ENCODE peak calls at places on chromosomes 13 and 19, in four cellular contexts. L, U, Q and Z are unnamed samples.

GRCh38 chr13:113074401-113074800 is 31.2 kb upstream of the F7 start:
- DNase-seq in L (no peak), U (no peak), Q (no peak), Z (no peak)

GRCh38 chr13:100833427-100833826 is 158.8 kb upstream of the TMTC4 start:
- DNase-seq in L (no peak), U (no peak), Q (no peak), Z (no peak)

GRCh38 chr13:71754407-71754974 is 112.5 kb downstream of the DACH1 start:
- DNase-seq in L (no peak), U (no peak), Q (no peak), Z (no peak)

GRCh38 chr19:17385878-17386611 is 8.0 kb downstream of the CCDC194 start:
- DNase-seq in L (peak), U (peak), Q (no peak), Z (peak)

GRCh38 chr19:41228486-41228885 is 9.5 kb downstream of the AXL start:
- DNase-seq in L (no peak), U (no peak), Q (no peak), Z (no peak)

GRCh38 chr19:39645800-39646411 is 9.8 kb upstream of the LGALS16 start:
- DNase-seq in L (no peak), U (peak), Q (no peak), Z (peak)

GRCh38 chr19:32988724-32989123 is 16.7 kb downstream of the FAAP24 start:
- DNase-seq in L (no peak), U (no peak), Q (no peak), Z (no peak)

GRCh38 chr13:93345642-93346220 is 119.1 kb downstream of the GPC6 start:
- DNase-seq in L (no peak), U (no peak), Q (no peak), Z (no peak)

GRCh38 chr13:110819203-110820014 is 95.5 kb downstream of the ANKRD10 start:
- DNase-seq in L (peak), U (peak), Q (peak), Z (peak)

GRCh38 chr19:19485161-19485997 is 30.0 kb downstream of the TSSK6 start:
- DNase-seq in L (no peak), U (no peak), Q (no peak), Z (no peak)

GRCh38 chr19:19429361-19429760 is 23.9 kb downstream of the GATAD2A start:
- DNase-seq in L (no peak), U (no peak), Q (no peak), Z (no peak)